ENCODE peak calls at places on chromosomes 7 and 10, in seven cellular contexts. One of them, this sample, is unnamed.

GRCh38 chr7:31550432-31550831 is 36.5 kb downstream of the ITPRID1 start:
- DNase-seq in lung: no peak
- DNase-seq in RWPE1: no peak
- DNase-seq in kidney epithelial cell: no peak
- DNase-seq in activated CD8-positive, alpha-beta T cell treated with anti-CD3 and anti-CD28 coated beads for 36 hours: no peak
- DNase-seq in BJ: no peak
- DNase-seq in pancreas: no peak
- DNase-seq in this sample: no peak

GRCh38 chr7:93249749-93250148 is 17.6 kb downstream of the VPS50 start:
- DNase-seq in lung: no peak
- DNase-seq in RWPE1: no peak
- DNase-seq in kidney epithelial cell: peak
- DNase-seq in activated CD8-positive, alpha-beta T cell treated with anti-CD3 and anti-CD28 coated beads for 36 hours: no peak
- DNase-seq in BJ: no peak
- DNase-seq in pancreas: no peak
- DNase-seq in this sample: no peak

GRCh38 chr10:86585037-86585725 is 63.6 kb upstream of the WAPL start:
- DNase-seq in lung: peak
- DNase-seq in RWPE1: peak
- DNase-seq in kidney epithelial cell: peak
- DNase-seq in activated CD8-positive, alpha-beta T cell treated with anti-CD3 and anti-CD28 coated beads for 36 hours: peak
- DNase-seq in BJ: no peak
- DNase-seq in pancreas: peak
- DNase-seq in this sample: peak

GRCh38 chr7:130838738-130839137 is 104.7 kb upstream of the KLF14 start:
- DNase-seq in lung: no peak
- DNase-seq in RWPE1: peak
- DNase-seq in kidney epithelial cell: peak
- DNase-seq in activated CD8-positive, alpha-beta T cell treated with anti-CD3 and anti-CD28 coated beads for 36 hours: peak
- DNase-seq in BJ: peak
- DNase-seq in pancreas: no peak
- DNase-seq in this sample: peak

GRCh38 chr7:380226-380550 is 90.2 kb downstream of the FOXL3 start:
- DNase-seq in lung: no peak
- DNase-seq in RWPE1: no peak
- DNase-seq in kidney epithelial cell: no peak
- DNase-seq in activated CD8-positive, alpha-beta T cell treated with anti-CD3 and anti-CD28 coated beads for 36 hours: no peak
- DNase-seq in BJ: no peak
- DNase-seq in pancreas: peak
- DNase-seq in this sample: no peak

GRCh38 chr10:5545426-5545777 is 20.6 kb downstream of the CALML3 start:
- DNase-seq in lung: no peak
- DNase-seq in RWPE1: no peak
- DNase-seq in kidney epithelial cell: no peak
- DNase-seq in activated CD8-positive, alpha-beta T cell treated with anti-CD3 and anti-CD28 coated beads for 36 hours: no peak
- DNase-seq in BJ: no peak
- DNase-seq in pancreas: peak
- DNase-seq in this sample: no peak

GRCh38 chr10:79068203-79068561 is 584 bp upstream of the ZMIZ1 start:
- DNase-seq in lung: no peak
- DNase-seq in RWPE1: no peak
- DNase-seq in kidney epithelial cell: no peak
- DNase-seq in activated CD8-positive, alpha-beta T cell treated with anti-CD3 and anti-CD28 coated beads for 36 hours: peak
- DNase-seq in BJ: no peak
- DNase-seq in pancreas: no peak
- DNase-seq in this sample: no peak

GRCh38 chr10:104066945-104067344 is 18.7 kb downstream of the COL17A1 start:
- DNase-seq in lung: no peak
- DNase-seq in RWPE1: no peak
- DNase-seq in kidney epithelial cell: no peak
- DNase-seq in activated CD8-positive, alpha-beta T cell treated with anti-CD3 and anti-CD28 coated beads for 36 hours: no peak
- DNase-seq in BJ: no peak
- DNase-seq in pancreas: no peak
- DNase-seq in this sample: no peak

GRCh38 chr10:55509168-55509567 is 708.1 kb upstream of the PCDH15 start:
- DNase-seq in lung: no peak
- DNase-seq in RWPE1: no peak
- DNase-seq in kidney epithelial cell: no peak
- DNase-seq in activated CD8-positive, alpha-beta T cell treated with anti-CD3 and anti-CD28 coated beads for 36 hours: no peak
- DNase-seq in BJ: no peak
- DNase-seq in pancreas: no peak
- DNase-seq in this sample: no peak

GRCh38 chr7:55155351-55156117 is 136.7 kb downstream of the EGFR start:
- DNase-seq in lung: no peak
- DNase-seq in RWPE1: no peak
- DNase-seq in kidney epithelial cell: no peak
- DNase-seq in activated CD8-positive, alpha-beta T cell treated with anti-CD3 and anti-CD28 coated beads for 36 hours: no peak
- DNase-seq in BJ: no peak
- DNase-seq in pancreas: no peak
- DNase-seq in this sample: no peak

GRCh38 chr7:107953924-107954303 is 49.0 kb downstream of the LAMB1 start:
- DNase-seq in lung: no peak
- DNase-seq in RWPE1: no peak
- DNase-seq in kidney epithelial cell: no peak
- DNase-seq in activated CD8-positive, alpha-beta T cell treated with anti-CD3 and anti-CD28 coated beads for 36 hours: no peak
- DNase-seq in BJ: no peak
- DNase-seq in pancreas: no peak
- DNase-seq in this sample: no peak

GRCh38 chr7:52920977-52921376 is 114.5 kb upstream of the POM121L12 start:
- DNase-seq in lung: no peak
- DNase-seq in RWPE1: no peak
- DNase-seq in kidney epithelial cell: no peak
- DNase-seq in activated CD8-positive, alpha-beta T cell treated with anti-CD3 and anti-CD28 coated beads for 36 hours: no peak
- DNase-seq in BJ: no peak
- DNase-seq in pancreas: no peak
- DNase-seq in this sample: no peak

GRCh38 chr7:52925332-52925731 is 110.1 kb upstream of the POM121L12 start:
- DNase-seq in lung: no peak
- DNase-seq in RWPE1: no peak
- DNase-seq in kidney epithelial cell: no peak
- DNase-seq in activated CD8-positive, alpha-beta T cell treated with anti-CD3 and anti-CD28 coated beads for 36 hours: no peak
- DNase-seq in BJ: no peak
- DNase-seq in pancreas: no peak
- DNase-seq in this sample: no peak
- TF ChIP-seq CTCF in lung: no peak
- TF ChIP-seq CTCF in RWPE1: no peak
- TF ChIP-seq CTCF in kidney epithelial cell: no peak
- TF ChIP-seq CTCF in activated CD8-positive, alpha-beta T cell treated with anti-CD3 and anti-CD28 coated beads for 36 hours: no peak
- TF ChIP-seq CTCF in BJ: no peak
- TF ChIP-seq CTCF in pancreas: no peak
- TF ChIP-seq CTCF in this sample: no peak

DNA sequence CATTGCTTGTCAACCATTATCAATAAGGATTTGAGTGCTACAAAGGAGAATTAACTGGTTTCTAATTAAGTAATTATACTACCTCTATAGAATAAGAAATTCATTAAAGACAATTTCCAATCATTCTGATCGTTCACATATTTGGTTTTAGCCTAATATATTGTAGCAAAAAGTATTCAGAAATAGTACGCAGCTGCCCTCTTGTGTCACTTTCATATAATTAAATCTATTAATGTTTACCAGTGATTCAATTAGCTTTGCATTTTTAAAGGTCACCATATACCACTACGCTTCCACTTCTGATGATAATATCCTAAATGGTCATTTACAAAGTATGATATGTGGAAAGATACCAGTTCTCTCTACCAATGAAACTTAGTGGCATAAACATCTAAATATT is 128.3 kb downstream of the NEBL start:
- DNase-seq in lung: no peak
- DNase-seq in RWPE1: peak
- DNase-seq in kidney epithelial cell: no peak
- DNase-seq in activated CD8-positive, alpha-beta T cell treated with anti-CD3 and anti-CD28 coated beads for 36 hours: no peak
- DNase-seq in BJ: no peak
- DNase-seq in pancreas: no peak
- DNase-seq in this sample: no peak
- TF ChIP-seq CTCF in lung: no peak
- TF ChIP-seq CTCF in RWPE1: peak
- TF ChIP-seq CTCF in kidney epithelial cell: no peak
- TF ChIP-seq CTCF in activated CD8-positive, alpha-beta T cell treated with anti-CD3 and anti-CD28 coated beads for 36 hours: no peak
- TF ChIP-seq CTCF in BJ: no peak
- TF ChIP-seq CTCF in pancreas: no peak
- TF ChIP-seq CTCF in this sample: peak

GRCh38 chr10:24727811-24728210 is 4.1 kb upstream of the ARHGAP21 start:
- DNase-seq in lung: no peak
- DNase-seq in RWPE1: no peak
- DNase-seq in kidney epithelial cell: no peak
- DNase-seq in activated CD8-positive, alpha-beta T cell treated with anti-CD3 and anti-CD28 coated beads for 36 hours: peak
- DNase-seq in BJ: no peak
- DNase-seq in pancreas: no peak
- DNase-seq in this sample: no peak
- TF ChIP-seq CTCF in lung: no peak
- TF ChIP-seq CTCF in RWPE1: no peak
- TF ChIP-seq CTCF in kidney epithelial cell: peak
- TF ChIP-seq CTCF in activated CD8-positive, alpha-beta T cell treated with anti-CD3 and anti-CD28 coated beads for 36 hours: no peak
- TF ChIP-seq CTCF in BJ: peak
- TF ChIP-seq CTCF in pancreas: no peak
- TF ChIP-seq CTCF in this sample: peak

GRCh38 chr7:135704074-135704473 is 23.9 kb downstream of the SLC13A4 start:
- DNase-seq in lung: no peak
- DNase-seq in RWPE1: no peak
- DNase-seq in kidney epithelial cell: no peak
- DNase-seq in activated CD8-positive, alpha-beta T cell treated with anti-CD3 and anti-CD28 coated beads for 36 hours: peak
- DNase-seq in BJ: no peak
- DNase-seq in pancreas: no peak
- DNase-seq in this sample: no peak
- TF ChIP-seq CTCF in lung: no peak
- TF ChIP-seq CTCF in RWPE1: no peak
- TF ChIP-seq CTCF in kidney epithelial cell: peak
- TF ChIP-seq CTCF in activated CD8-positive, alpha-beta T cell treated with anti-CD3 and anti-CD28 coated beads for 36 hours: peak
- TF ChIP-seq CTCF in BJ: peak
- TF ChIP-seq CTCF in pancreas: no peak
- TF ChIP-seq CTCF in this sample: peak

GRCh38 chr10:129446182-129446581 is 20.9 kb upstream of the MGMT start:
- DNase-seq in lung: no peak
- DNase-seq in RWPE1: peak
- DNase-seq in kidney epithelial cell: no peak
- DNase-seq in activated CD8-positive, alpha-beta T cell treated with anti-CD3 and anti-CD28 coated beads for 36 hours: no peak
- DNase-seq in BJ: no peak
- DNase-seq in pancreas: no peak
- DNase-seq in this sample: no peak

GRCh38 chr10:129448539-129448938 is 18.5 kb upstream of the MGMT start:
- DNase-seq in lung: no peak
- DNase-seq in RWPE1: no peak
- DNase-seq in kidney epithelial cell: no peak
- DNase-seq in activated CD8-positive, alpha-beta T cell treated with anti-CD3 and anti-CD28 coated beads for 36 hours: no peak
- DNase-seq in BJ: no peak
- DNase-seq in pancreas: no peak
- DNase-seq in this sample: no peak

GRCh38 chr10:129445445-129445844 is 21.6 kb upstream of the MGMT start:
- DNase-seq in lung: no peak
- DNase-seq in RWPE1: no peak
- DNase-seq in kidney epithelial cell: no peak
- DNase-seq in activated CD8-positive, alpha-beta T cell treated with anti-CD3 and anti-CD28 coated beads for 36 hours: no peak
- DNase-seq in BJ: no peak
- DNase-seq in pancreas: no peak
- DNase-seq in this sample: no peak

GRCh38 chr10:129455625-129456024 is 11.4 kb upstream of the MGMT start:
- DNase-seq in lung: no peak
- DNase-seq in RWPE1: no peak
- DNase-seq in kidney epithelial cell: no peak
- DNase-seq in activated CD8-positive, alpha-beta T cell treated with anti-CD3 and anti-CD28 coated beads for 36 hours: no peak
- DNase-seq in BJ: no peak
- DNase-seq in pancreas: no peak
- DNase-seq in this sample: no peak

DNA sequence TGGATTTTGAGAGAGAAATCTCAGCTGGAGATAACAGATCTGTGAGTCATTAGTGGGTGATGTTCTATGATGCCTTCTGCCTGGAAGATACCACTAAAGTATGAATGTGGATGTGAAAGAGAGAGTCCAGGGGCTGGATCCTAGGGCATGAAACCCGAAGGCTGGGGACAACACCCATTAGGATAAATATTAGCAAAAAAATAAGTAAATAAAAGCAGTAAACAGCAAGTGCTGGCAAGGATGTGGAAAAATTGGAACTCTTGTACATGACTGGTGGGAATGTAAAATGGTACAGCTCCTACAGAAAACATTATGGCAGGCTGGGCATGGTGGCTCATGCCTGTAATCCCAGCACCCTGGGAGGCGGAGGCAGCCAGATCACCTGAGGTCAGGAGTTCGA is 16.6 kb upstream of the MGMT start:
- DNase-seq in lung: no peak
- DNase-seq in RWPE1: no peak
- DNase-seq in kidney epithelial cell: no peak
- DNase-seq in activated CD8-positive, alpha-beta T cell treated with anti-CD3 and anti-CD28 coated beads for 36 hours: no peak
- DNase-seq in BJ: no peak
- DNase-seq in pancreas: no peak
- DNase-seq in this sample: peak
- TF ChIP-seq CTCF in lung: no peak
- TF ChIP-seq CTCF in RWPE1: no peak
- TF ChIP-seq CTCF in kidney epithelial cell: no peak
- TF ChIP-seq CTCF in activated CD8-positive, alpha-beta T cell treated with anti-CD3 and anti-CD28 coated beads for 36 hours: no peak
- TF ChIP-seq CTCF in BJ: no peak
- TF ChIP-seq CTCF in pancreas: no peak
- TF ChIP-seq CTCF in this sample: no peak

This sample was measured in foreskin keratinocyte.